ENCODE peak calls at places on chromosomes 11 and 22, in nine cellular contexts. U, W, B, P, D, Z, K, N and Y are unnamed samples. For H3K4me1, the result is how much of the 10 kb centered on the place peaks cover.

GRCh38 chr11:127862406-127862805 is 725.0 kb downstream of the ETS1 start:
- DNase-seq in P (no peak), B (no peak), Z (no peak), U (no peak), W (no peak), N (no peak), D (no peak), K (no peak), Y (no peak)

GRCh38 chr11:61042961-61043540 is 59.2 kb upstream of the CD5 start:
- DNase-seq in P (peak), D (no peak), U (no peak), K (no peak), Z (no peak), W (no peak), N (no peak), B (no peak), Y (no peak)

GRCh38 chr11:86954288-86955110 is 696 bp downstream of the FZD4 start:
- DNase-seq in D (no peak), P (no peak), K (no peak), Z (no peak), U (no peak), N (peak), W (no peak), B (no peak), Y (peak)

GRCh38 chr11:65767406-65767805 is 13.4 kb downstream of the AP5B1 start:
- DNase-seq in W (no peak), D (no peak), U (no peak), Z (no peak), P (no peak), N (no peak), K (no peak), B (no peak), Y (no peak)

GRCh38 chr11:128956401-128957203 is 13.9 kb upstream of the TP53AIP1 start:
- DNase-seq in P (peak), N (peak), W (peak), K (no peak), B (peak), Z (peak), D (peak), U (no peak), Y (peak)

GRCh38 chr11:106770489-106771100 is 247.7 kb downstream of the GUCY1A2 start:
- DNase-seq in P (no peak), K (no peak), Z (no peak), W (no peak), D (no peak), B (no peak), U (no peak), N (no peak), Y (no peak)

GRCh38 chr22:23742505-23743264 is 8.2 kb downstream of the ZNF70 start:
- DNase-seq in P (no peak), U (no peak), Z (no peak), D (no peak), K (no peak), N (no peak), W (no peak), B (no peak), Y (no peak)

GRCh38 chr22:20091690-20092476 is 11.8 kb downstream of the DGCR8 start:
- DNase-seq in N (no peak), U (no peak), D (no peak), Z (no peak), W (no peak), P (no peak), K (no peak), B (no peak), Y (no peak)

GRCh38 chr11:128261011-128261421 is 326.3 kb downstream of the ETS1 start:
- DNase-seq in N (no peak), P (no peak), B (no peak), U (no peak), D (no peak), K (no peak), Z (no peak), W (no peak), Y (no peak)

GRCh38 chr11:79931692-79932091 is 490.9 kb upstream of the TENM4 start:
- DNase-seq in U (no peak), D (no peak), K (no peak), Z (no peak), N (no peak), B (peak), P (no peak), W (no peak), Y (no peak)

GRCh38 chr22:33909906-33910305 is 10.4 kb downstream of the LARGE1 start:
- DNase-seq in Z (no peak), P (no peak), B (no peak), K (no peak), D (no peak), N (no peak), W (no peak), U (no peak), Y (no peak)

GRCh38 chr11:70667767-70668166 is 269.4 kb downstream of the CTTN start:
- DNase-seq in Z (no peak), K (no peak), N (no peak), W (no peak), U (no peak), D (no peak), B (peak), P (no peak), Y (no peak)

GRCh38 chr11:115745545-115746265 is 241.5 kb upstream of the CADM1 start:
- DNase-seq in Z (no peak), K (no peak), B (no peak), D (no peak), W (no peak), P (no peak), U (no peak), N (no peak), Y (no peak)

GRCh38 chr11:72191961-72192381 is at the start of gene FOLR1:
- DNase-seq in Z (peak), U (peak), P (no peak), N (no peak), W (no peak), D (no peak), B (no peak), K (no peak), Y (peak)

GRCh38 chr11:134711563-134711962 is 299.5 kb upstream of the B3GAT1 start:
- DNase-seq in P (no peak), Z (no peak), W (no peak), K (no peak), U (no peak), B (peak), D (no peak), N (no peak), Y (no peak)

GRCh38 chr11:9060700-9061111 is 30.7 kb downstream of the SCUBE2 start:
- DNase-seq in N (no peak), Z (no peak), D (no peak), W (no peak), K (no peak), B (no peak), U (no peak), P (peak), Y (no peak)

GRCh38 chr11:926341-926916 is 759 bp downstream of the AP2A2 start:
- DNase-seq in K (no peak), N (peak), P (no peak), W (no peak), Z (peak), D (no peak), U (no peak), B (peak), Y (peak)

GRCh38 chr11:114496915-114497314 is 57.6 kb downstream of the REXO2 start:
- DNase-seq in B (no peak), K (no peak), W (no peak), P (no peak), U (no peak), D (no peak), N (no peak), Z (no peak), Y (no peak)

GRCh38 chr11:25247336-25247735 is 750.5 kb downstream of the LUZP2 start:
- DNase-seq in P (no peak), B (no peak), K (no peak), D (no peak), Z (no peak), U (no peak), N (no peak), W (no peak), Y (no peak)

GRCh38 chr11:35529971-35530495 is 4.6 kb upstream of the PAMR1 start:
- DNase-seq in N (no peak), P (no peak), D (no peak), B (no peak), K (no peak), U (no peak), W (no peak), Z (no peak), Y (no peak)

GRCh38 chr22:20418211-20418788 is 19.3 kb downstream of the SCARF2 start:
- DNase-seq in B (peak), W (peak), D (peak), P (peak), K (peak), Z (peak), U (peak), N (peak), Y (peak)

GRCh38 chr22:29912605-29913398 is 29.8 kb downstream of the MTMR3 start:
- DNase-seq in Z (no peak), K (no peak), B (no peak), P (no peak), W (no peak), D (no peak), U (no peak), N (no peak), Y (no peak)

GRCh38 chr11:69000831-69001245 is 12.2 kb downstream of the MRGPRF start:
- DNase-seq in Z (peak), K (no peak), N (peak), P (no peak), U (peak), B (peak), W (no peak), D (no peak), Y (peak)

GRCh38 chr22:19455585-19456370 is 8.3 kb upstream of the C22orf39 start:
- DNase-seq in D (no peak), B (no peak), U (no peak), K (no peak), W (no peak), Z (no peak), N (no peak), P (no peak), Y (no peak)

GRCh38 chr22:27601195-27601594 is 200.4 kb downstream of the MN1 start:
- DNase-seq in D (no peak), P (no peak), U (no peak), Z (no peak), W (no peak), B (no peak), N (no peak), K (no peak), Y (no peak)

GRCh38 chr22:36329217-36330078 is 58.3 kb downstream of the MYH9 start:
- DNase-seq in U (peak), D (peak), W (peak), P (peak), K (peak), B (peak), Z (peak), N (peak), Y (peak)

GRCh38 chr11:128417607-128418324 is 169.6 kb downstream of the ETS1 start:
- DNase-seq in U (no peak), D (no peak), P (no peak), B (no peak), Z (no peak), N (no peak), K (no peak), W (peak), Y (no peak)

GRCh38 chr22:19448739-19449421 is 1.4 kb upstream of the C22orf39 start:
- DNase-seq in B (no peak), K (no peak), U (no peak), Z (no peak), D (no peak), P (no peak), W (no peak), N (no peak), Y (no peak)

GRCh38 chr22:43404673-43405385 is 7.0 kb upstream of the MPPED1 start:
- DNase-seq in P (no peak), D (no peak), Z (no peak), K (peak), W (no peak), U (no peak), B (no peak), N (no peak), Y (no peak)

GRCh38 chr11:123103326-123103980 is 41.5 kb upstream of the HSPA8 start:
- DNase-seq in K (no peak), Z (peak), P (peak), W (peak), D (peak), B (peak), U (no peak), N (peak), Y (no peak)

GRCh38 chr22:49540571-49541450 is 286.9 kb downstream of the BRD1 start:
- DNase-seq in P (no peak), B (no peak), W (no peak), N (no peak), U (peak), Z (no peak), K (no peak), D (no peak), Y (no peak)

GRCh38 chr11:33722579-33723234 is 13.5 kb downstream of the CD59 start:
- DNase-seq in Z (no peak), D (no peak), B (no peak), W (no peak), K (no peak), P (no peak), N (peak), U (peak), Y (no peak)

GRCh38 chr11:33723238-33723881 is 12.9 kb downstream of the CD59 start:
- DNase-seq in W (no peak), D (no peak), N (peak), B (no peak), Z (peak), P (no peak), K (no peak), U (no peak), Y (no peak)

GRCh38 chr11:33719587-33719986 is 16.6 kb downstream of the CD59 start:
- DNase-seq in N (no peak), P (no peak), K (no peak), U (no peak), B (no peak), D (peak), Z (no peak), W (no peak), Y (no peak)

GRCh38 chr11:33721291-33721840 is 14.9 kb downstream of the CD59 start:
- DNase-seq in U (no peak), K (no peak), Z (no peak), N (no peak), D (no peak), P (no peak), B (no peak), W (no peak), Y (no peak)

GRCh38 chr11:33721984-33722383 is 14.2 kb downstream of the CD59 start:
- DNase-seq in P (no peak), N (no peak), Z (no peak), U (no peak), W (no peak), K (no peak), B (no peak), D (no peak), Y (no peak)
- H3K27ac ChIP-seq in P (no peak), N (peak), Z (no peak), U (peak), W (no peak), K (peak), B (no peak), D (no peak), Y (no peak)

GRCh38 chr22:46054878-46055158 is 77.9 kb upstream of the WNT7B start:
- DNase-seq in P (no peak), N (no peak), D (no peak), K (no peak), B (peak), U (peak), Z (no peak), W (no peak), Y (no peak)

GRCh38 chr22:46055851-46056168 is 78.8 kb upstream of the WNT7B start:
- DNase-seq in D (no peak), K (no peak), P (no peak), W (no peak), N (no peak), B (no peak), Z (no peak), U (no peak), Y (no peak)

GRCh38 chr22:46054091-46054877 is 77.3 kb upstream of the WNT7B start:
- DNase-seq in B (peak), N (peak), P (peak), Z (no peak), U (peak), W (no peak), D (peak), K (peak), Y (peak)

GRCh38 chr22:46056169-46057041 is 79.4 kb upstream of the WNT7B start:
- DNase-seq in P (no peak), B (no peak), N (no peak), K (peak), W (no peak), D (no peak), U (peak), Z (no peak), Y (peak)

GRCh38 chr22:46055176-46055850 is 78.4 kb upstream of the WNT7B start:
- DNase-seq in K (peak), Z (no peak), B (peak), U (peak), W (no peak), D (no peak), P (no peak), N (no peak), Y (peak)
- H3K4me1 ChIP-seq in K (half or more), Z (under half), B (under half), U (half or more), W (half or more), D (half or more), P (half or more), N (half or more), Y (half or more)

DNA sequence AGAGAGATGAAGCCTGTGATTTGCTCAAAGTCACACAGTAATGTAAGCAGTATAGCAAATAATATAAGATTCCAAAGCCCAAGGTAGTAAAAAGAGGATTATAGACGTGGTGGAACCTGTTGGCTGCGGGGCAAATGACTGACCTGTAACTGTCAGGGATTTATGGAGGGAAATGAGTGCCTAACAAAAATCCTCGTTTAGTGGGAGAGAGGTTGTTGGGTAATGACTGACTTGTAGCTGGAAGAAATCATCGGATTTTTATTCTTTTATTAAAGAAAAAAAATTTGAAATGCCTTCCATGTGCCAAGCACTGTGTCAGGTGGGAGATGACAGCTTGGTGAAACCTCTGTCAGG is 649 bp upstream of the CLP1 start:
- DNase-seq in U (no peak), P (no peak), K (no peak), N (no peak), D (no peak), Z (no peak), B (no peak), W (no peak), Y (no peak)
- H3K27ac ChIP-seq in U (peak), P (peak), K (peak), N (peak), D (peak), Z (peak), B (peak), W (peak), Y (peak)

GRCh38 chr11:77009533-77010160 is 24.6 kb upstream of the B3GNT6 start:
- DNase-seq in D (no peak), N (no peak), K (no peak), U (no peak), W (no peak), P (no peak), B (no peak), Z (no peak), Y (no peak)
- H3K4me1 ChIP-seq in D (under half), N (under half), K (under half), U (under half), W (under half), P (under half), B (under half), Z (under half), Y (under half)